ENCODE peak calls at places on chromosomes 3 and 15, in four cellular contexts. One of them, this sample, is unnamed.

GRCh38 chr3:49244589-49245205 is 32.3 kb downstream of the C3orf62 start:
- DNase-seq in type B pancreatic cell: no peak
- DNase-seq in stimulated activated naive CD8-positive, alpha-beta T cell treated with anti-CD3 and anti-CD28 coated beads, Interleukin-15, amount 100 ng/mL, for 72 hours: no peak
- DNase-seq in T-cell: no peak
- DNase-seq in this sample: no peak

GRCh38 chr3:126117786-126118185 is 33.9 kb upstream of the SLC41A3 start:
- DNase-seq in type B pancreatic cell: peak; percentile 54
- DNase-seq in stimulated activated naive CD8-positive, alpha-beta T cell treated with anti-CD3 and anti-CD28 coated beads, Interleukin-15, amount 100 ng/mL, for 72 hours: peak; percentile 2
- DNase-seq in T-cell: no peak
- DNase-seq in this sample: no peak

GRCh38 chr3:8658326-8659212 is 14.0 kb upstream of the SSUH2 start:
- DNase-seq in type B pancreatic cell: no peak
- DNase-seq in stimulated activated naive CD8-positive, alpha-beta T cell treated with anti-CD3 and anti-CD28 coated beads, Interleukin-15, amount 100 ng/mL, for 72 hours: no peak
- DNase-seq in T-cell: no peak
- DNase-seq in this sample: peak; percentile 47

GRCh38 chr3:1571736-1572135 is 478.9 kb downstream of the CNTN6 start:
- DNase-seq in type B pancreatic cell: no peak
- DNase-seq in stimulated activated naive CD8-positive, alpha-beta T cell treated with anti-CD3 and anti-CD28 coated beads, Interleukin-15, amount 100 ng/mL, for 72 hours: no peak
- DNase-seq in T-cell: no peak
- DNase-seq in this sample: no peak

GRCh38 chr3:71514621-71515020 is 68.9 kb downstream of the FOXP1 start:
- DNase-seq in type B pancreatic cell: no peak
- DNase-seq in stimulated activated naive CD8-positive, alpha-beta T cell treated with anti-CD3 and anti-CD28 coated beads, Interleukin-15, amount 100 ng/mL, for 72 hours: no peak
- DNase-seq in T-cell: no peak
- DNase-seq in this sample: no peak

GRCh38 chr15:40150163-40150925 is 10.5 kb upstream of the BUB1B start:
- DNase-seq in type B pancreatic cell: no peak
- DNase-seq in stimulated activated naive CD8-positive, alpha-beta T cell treated with anti-CD3 and anti-CD28 coated beads, Interleukin-15, amount 100 ng/mL, for 72 hours: no peak
- DNase-seq in T-cell: no peak
- DNase-seq in this sample: peak; percentile 63

GRCh38 chr3:149019581-149019980 is 28.2 kb downstream of the GYG1 start:
- DNase-seq in type B pancreatic cell: no peak
- DNase-seq in stimulated activated naive CD8-positive, alpha-beta T cell treated with anti-CD3 and anti-CD28 coated beads, Interleukin-15, amount 100 ng/mL, for 72 hours: no peak
- DNase-seq in T-cell: no peak
- DNase-seq in this sample: no peak

GRCh38 chr15:52013151-52013791 is 5.7 kb upstream of the MAPK6 start:
- DNase-seq in type B pancreatic cell: no peak
- DNase-seq in stimulated activated naive CD8-positive, alpha-beta T cell treated with anti-CD3 and anti-CD28 coated beads, Interleukin-15, amount 100 ng/mL, for 72 hours: no peak
- DNase-seq in T-cell: no peak
- DNase-seq in this sample: no peak

GRCh38 chr3:142215111-142215510 is 10.3 kb downstream of the GK5 start:
- DNase-seq in type B pancreatic cell: no peak
- DNase-seq in stimulated activated naive CD8-positive, alpha-beta T cell treated with anti-CD3 and anti-CD28 coated beads, Interleukin-15, amount 100 ng/mL, for 72 hours: no peak
- DNase-seq in T-cell: no peak
- DNase-seq in this sample: no peak

GRCh38 chr3:77254967-77255831 is 215.3 kb downstream of the ROBO2 start:
- DNase-seq in type B pancreatic cell: no peak
- DNase-seq in stimulated activated naive CD8-positive, alpha-beta T cell treated with anti-CD3 and anti-CD28 coated beads, Interleukin-15, amount 100 ng/mL, for 72 hours: no peak
- DNase-seq in T-cell: no peak
- DNase-seq in this sample: peak; percentile 14

GRCh38 chr15:92715753-92716152 is 60.2 kb upstream of the FAM174B start:
- DNase-seq in type B pancreatic cell: no peak
- DNase-seq in stimulated activated naive CD8-positive, alpha-beta T cell treated with anti-CD3 and anti-CD28 coated beads, Interleukin-15, amount 100 ng/mL, for 72 hours: no peak
- DNase-seq in T-cell: no peak
- DNase-seq in this sample: no peak

GRCh38 chr3:153084431-153084830 is 77.6 kb upstream of the RAP2B start:
- DNase-seq in type B pancreatic cell: no peak
- DNase-seq in stimulated activated naive CD8-positive, alpha-beta T cell treated with anti-CD3 and anti-CD28 coated beads, Interleukin-15, amount 100 ng/mL, for 72 hours: no peak
- DNase-seq in T-cell: no peak
- DNase-seq in this sample: no peak

GRCh38 chr15:52221730-52222129 is 30.5 kb upstream of the GNB5 start:
- DNase-seq in type B pancreatic cell: no peak
- DNase-seq in stimulated activated naive CD8-positive, alpha-beta T cell treated with anti-CD3 and anti-CD28 coated beads, Interleukin-15, amount 100 ng/mL, for 72 hours: no peak
- DNase-seq in T-cell: no peak
- DNase-seq in this sample: no peak

GRCh38 chr15:77016321-77016695 is 21.4 kb downstream of the PSTPIP1 start:
- DNase-seq in type B pancreatic cell: no peak
- DNase-seq in stimulated activated naive CD8-positive, alpha-beta T cell treated with anti-CD3 and anti-CD28 coated beads, Interleukin-15, amount 100 ng/mL, for 72 hours: no peak
- DNase-seq in T-cell: no peak
- DNase-seq in this sample: no peak

GRCh38 chr3:82474711-82475110 is 713.3 kb upstream of the GBE1 start:
- DNase-seq in type B pancreatic cell: no peak
- DNase-seq in stimulated activated naive CD8-positive, alpha-beta T cell treated with anti-CD3 and anti-CD28 coated beads, Interleukin-15, amount 100 ng/mL, for 72 hours: no peak
- DNase-seq in T-cell: no peak
- DNase-seq in this sample: no peak

GRCh38 chr15:68354923-68355322 is 77.0 kb downstream of the ITGA11 start:
- DNase-seq in type B pancreatic cell: no peak
- DNase-seq in stimulated activated naive CD8-positive, alpha-beta T cell treated with anti-CD3 and anti-CD28 coated beads, Interleukin-15, amount 100 ng/mL, for 72 hours: peak; percentile 16
- DNase-seq in T-cell: no peak
- DNase-seq in this sample: peak; percentile 92

GRCh38 chr3:61936344-61936937 is 375.1 kb downstream of the PTPRG start:
- DNase-seq in type B pancreatic cell: no peak
- DNase-seq in stimulated activated naive CD8-positive, alpha-beta T cell treated with anti-CD3 and anti-CD28 coated beads, Interleukin-15, amount 100 ng/mL, for 72 hours: peak; percentile 29
- DNase-seq in T-cell: no peak
- DNase-seq in this sample: no peak

GRCh38 chr3:149507491-149508324 is 33.2 kb downstream of the TM4SF4 start:
- DNase-seq in type B pancreatic cell: no peak
- DNase-seq in stimulated activated naive CD8-positive, alpha-beta T cell treated with anti-CD3 and anti-CD28 coated beads, Interleukin-15, amount 100 ng/mL, for 72 hours: no peak
- DNase-seq in T-cell: no peak
- DNase-seq in this sample: no peak

GRCh38 chr3:130715616-130716015 is 31.0 kb downstream of the PIK3R4 start:
- DNase-seq in type B pancreatic cell: no peak
- DNase-seq in stimulated activated naive CD8-positive, alpha-beta T cell treated with anti-CD3 and anti-CD28 coated beads, Interleukin-15, amount 100 ng/mL, for 72 hours: no peak
- DNase-seq in T-cell: no peak
- DNase-seq in this sample: no peak

GRCh38 chr3:143928541-143929255 is 42.9 kb upstream of the DIPK2A start:
- DNase-seq in type B pancreatic cell: no peak
- DNase-seq in stimulated activated naive CD8-positive, alpha-beta T cell treated with anti-CD3 and anti-CD28 coated beads, Interleukin-15, amount 100 ng/mL, for 72 hours: no peak
- DNase-seq in T-cell: no peak
- DNase-seq in this sample: no peak

GRCh38 chr3:127598841-127599570 is 795 bp downstream of the MCM2 start:
- DNase-seq in type B pancreatic cell: no peak
- DNase-seq in stimulated activated naive CD8-positive, alpha-beta T cell treated with anti-CD3 and anti-CD28 coated beads, Interleukin-15, amount 100 ng/mL, for 72 hours: no peak
- DNase-seq in T-cell: no peak
- DNase-seq in this sample: no peak

GRCh38 chr3:151011427-151011826 is 38.9 kb upstream of the CLRN1 start:
- DNase-seq in type B pancreatic cell: no peak
- DNase-seq in stimulated activated naive CD8-positive, alpha-beta T cell treated with anti-CD3 and anti-CD28 coated beads, Interleukin-15, amount 100 ng/mL, for 72 hours: no peak
- DNase-seq in T-cell: no peak
- DNase-seq in this sample: peak; percentile 34

GRCh38 chr15:33190539-33190938 is 4.0 kb downstream of the FMN1 start:
- DNase-seq in type B pancreatic cell: no peak
- DNase-seq in stimulated activated naive CD8-positive, alpha-beta T cell treated with anti-CD3 and anti-CD28 coated beads, Interleukin-15, amount 100 ng/mL, for 72 hours: no peak
- DNase-seq in T-cell: no peak
- DNase-seq in this sample: no peak

GRCh38 chr3:192445768-192446644 is 281.3 kb downstream of the FGF12 start:
- DNase-seq in type B pancreatic cell: no peak
- DNase-seq in stimulated activated naive CD8-positive, alpha-beta T cell treated with anti-CD3 and anti-CD28 coated beads, Interleukin-15, amount 100 ng/mL, for 72 hours: no peak
- DNase-seq in T-cell: no peak
- DNase-seq in this sample: no peak

GRCh38 chr15:79130535-79131130 is 40.1 kb upstream of the RASGRF1 start:
- DNase-seq in type B pancreatic cell: no peak
- DNase-seq in stimulated activated naive CD8-positive, alpha-beta T cell treated with anti-CD3 and anti-CD28 coated beads, Interleukin-15, amount 100 ng/mL, for 72 hours: no peak
- DNase-seq in T-cell: no peak
- DNase-seq in this sample: no peak

GRCh38 chr15:70375006-70375409 is 277.3 kb upstream of the TLE3 start:
- DNase-seq in type B pancreatic cell: no peak
- DNase-seq in stimulated activated naive CD8-positive, alpha-beta T cell treated with anti-CD3 and anti-CD28 coated beads, Interleukin-15, amount 100 ng/mL, for 72 hours: no peak
- DNase-seq in T-cell: no peak
- DNase-seq in this sample: peak; percentile 26

GRCh38 chr3:110859993-110860392 is 211.6 kb upstream of the NECTIN3 start:
- DNase-seq in type B pancreatic cell: no peak
- DNase-seq in stimulated activated naive CD8-positive, alpha-beta T cell treated with anti-CD3 and anti-CD28 coated beads, Interleukin-15, amount 100 ng/mL, for 72 hours: no peak
- DNase-seq in T-cell: no peak
- DNase-seq in this sample: no peak

GRCh38 chr15:29685156-29686078 is 136.9 kb downstream of the TJP1 start:
- DNase-seq in type B pancreatic cell: no peak
- DNase-seq in stimulated activated naive CD8-positive, alpha-beta T cell treated with anti-CD3 and anti-CD28 coated beads, Interleukin-15, amount 100 ng/mL, for 72 hours: no peak
- DNase-seq in T-cell: no peak
- DNase-seq in this sample: no peak

GRCh38 chr15:60721706-60722105 is 242.8 kb upstream of the ICE2 start:
- DNase-seq in type B pancreatic cell: no peak
- DNase-seq in stimulated activated naive CD8-positive, alpha-beta T cell treated with anti-CD3 and anti-CD28 coated beads, Interleukin-15, amount 100 ng/mL, for 72 hours: no peak
- DNase-seq in T-cell: no peak
- DNase-seq in this sample: peak; percentile 18

GRCh38 chr3:123419850-123420292 is 29.0 kb downstream of the ADCY5 start:
- DNase-seq in type B pancreatic cell: no peak
- DNase-seq in stimulated activated naive CD8-positive, alpha-beta T cell treated with anti-CD3 and anti-CD28 coated beads, Interleukin-15, amount 100 ng/mL, for 72 hours: no peak
- DNase-seq in T-cell: no peak
- DNase-seq in this sample: no peak

GRCh38 chr15:74259821-74260502 is 23.8 kb downstream of the CCDC33 start:
- DNase-seq in type B pancreatic cell: no peak
- DNase-seq in stimulated activated naive CD8-positive, alpha-beta T cell treated with anti-CD3 and anti-CD28 coated beads, Interleukin-15, amount 100 ng/mL, for 72 hours: no peak
- DNase-seq in T-cell: no peak
- DNase-seq in this sample: no peak

GRCh38 chr3:89145995-89146394 is 38.6 kb downstream of the EPHA3 start:
- DNase-seq in type B pancreatic cell: no peak
- DNase-seq in stimulated activated naive CD8-positive, alpha-beta T cell treated with anti-CD3 and anti-CD28 coated beads, Interleukin-15, amount 100 ng/mL, for 72 hours: no peak
- DNase-seq in T-cell: no peak
- DNase-seq in this sample: peak; percentile 78

GRCh38 chr15:85174521-85174920 is 192.9 kb downstream of the PDE8A start:
- DNase-seq in type B pancreatic cell: no peak
- DNase-seq in stimulated activated naive CD8-positive, alpha-beta T cell treated with anti-CD3 and anti-CD28 coated beads, Interleukin-15, amount 100 ng/mL, for 72 hours: no peak
- DNase-seq in T-cell: no peak
- DNase-seq in this sample: no peak

GRCh38 chr3:14820156-14820555 is 1.4 kb downstream of the FGD5 start:
- DNase-seq in type B pancreatic cell: no peak
- DNase-seq in stimulated activated naive CD8-positive, alpha-beta T cell treated with anti-CD3 and anti-CD28 coated beads, Interleukin-15, amount 100 ng/mL, for 72 hours: no peak
- DNase-seq in T-cell: no peak
- DNase-seq in this sample: no peak

GRCh38 chr3:43866529-43867353 is 176.0 kb downstream of the ABHD5 start:
- DNase-seq in type B pancreatic cell: peak; percentile 20
- DNase-seq in stimulated activated naive CD8-positive, alpha-beta T cell treated with anti-CD3 and anti-CD28 coated beads, Interleukin-15, amount 100 ng/mL, for 72 hours: no peak
- DNase-seq in T-cell: no peak
- DNase-seq in this sample: peak; percentile 99

GRCh38 chr15:96337354-96337990 is 7.0 kb downstream of the NR2F2 start:
- DNase-seq in type B pancreatic cell: no peak
- DNase-seq in stimulated activated naive CD8-positive, alpha-beta T cell treated with anti-CD3 and anti-CD28 coated beads, Interleukin-15, amount 100 ng/mL, for 72 hours: no peak
- DNase-seq in T-cell: no peak
- DNase-seq in this sample: no peak

GRCh38 chr3:157239082-157239704 is 79.2 kb upstream of the CCNL1 start:
- DNase-seq in type B pancreatic cell: no peak
- DNase-seq in stimulated activated naive CD8-positive, alpha-beta T cell treated with anti-CD3 and anti-CD28 coated beads, Interleukin-15, amount 100 ng/mL, for 72 hours: peak; percentile 79
- DNase-seq in T-cell: peak; percentile 66
- DNase-seq in this sample: no peak

This sample was measured in kidney epithelial cell.